ENCODE peak calls at places on chromosomes 12 and 14, in five cellular contexts. Z is NCI-H146; K is stimulated activated CD4-positive, alpha-beta T cell treated with anti-CD3 and anti-CD28 coated beads, Interleukin-15, amount 100 ng/mL, for 24 hours; L is HCEC 1CT; E is iris pigment epithelial cell. R is an unnamed sample.
A peak's percentile ranks its signal among the peaks of the same experiment; 100 is the strongest.

GRCh38 chr12:98345308-98345876 is 170.0 kb upstream of the TMPO start:
- DNase-seq in E (no peak), K (no peak), L (no peak), Z (peak; percentile 95), R (no peak)

GRCh38 chr14:44759263-44759662 is 202.5 kb downstream of the KLHL28 start:
- DNase-seq in E (no peak), L (no peak), Z (no peak), K (no peak), R (no peak)

GRCh38 chr14:97267509-97267908 is 470.3 kb downstream of the VRK1 start:
- DNase-seq in E (no peak), K (no peak), Z (no peak), L (no peak), R (no peak)

GRCh38 chr12:93140801-93141200 is 211.7 kb upstream of the EEA1 start:
- DNase-seq in L (no peak), K (no peak), Z (no peak), E (no peak), R (no peak)

GRCh38 chr12:10998204-10998603 is at the start of gene TAS2R20:
- DNase-seq in E (no peak), L (no peak), K (no peak), Z (no peak), R (no peak)

GRCh38 chr14:100031506-100032281 is 33.5 kb upstream of the EVL start:
- DNase-seq in L (peak; percentile 99), K (no peak), E (peak; percentile 99), Z (no peak), R (no peak)

GRCh38 chr12:92485356-92486348 is 217.1 kb upstream of the PLEKHG7 start:
- DNase-seq in Z (no peak), L (peak; percentile 12), E (peak; percentile 23), K (no peak), R (no peak)

GRCh38 chr14:95891742-95892141 is 15.1 kb downstream of the TUNAR start:
- DNase-seq in L (peak; percentile 92), E (no peak), K (no peak), Z (no peak), R (no peak)

GRCh38 chr14:80621701-80622100 is 319.8 kb downstream of the CEP128 start:
- DNase-seq in Z (no peak), K (no peak), E (peak; percentile 91), L (peak; percentile 88), R (no peak)